ENCODE peak calls at places on chromosomes 7 and 10, in ten cellular contexts. I is BE2C; N is T-helper 2 cell; F is activated effector memory CD4-positive, alpha-beta T cell treated with anti-CD3 and anti-CD28 coated beads, Interleukin-2, amount 50 U/mL, for 16 hours; J is HuH-7.5; S is fibroblast of the conjunctiva; W is H9; R is EL; Y is CD8-positive, alpha-beta memory T cell; X is NCI-H2107. D is an unnamed sample.

GRCh38 chr7:28020302-28020940 is 160.2 kb downstream of the JAZF1 start:
- DNase-seq in W (peak; percentile 76), F (peak; percentile 65), I (peak; percentile 71), X (peak; percentile 82), J (peak; percentile 68), N (no peak), Y (peak; percentile 46), R (peak; percentile 81), S (peak; percentile 80), D (peak; percentile 49)

GRCh38 chr10:593901-594457 is 95.5 kb downstream of the DIP2C start:
- DNase-seq in N (no peak), S (no peak), X (no peak), R (no peak), F (no peak), W (no peak), J (no peak), Y (no peak), I (no peak), D (no peak)

GRCh38 chr10:110527731-110528171 is 30.0 kb downstream of the DUSP5 start:
- DNase-seq in X (no peak), J (no peak), Y (no peak), N (no peak), F (no peak), R (peak; percentile 47), I (no peak), W (no peak), S (no peak), D (no peak)

GRCh38 chr7:96104984-96105383 is 216.9 kb downstream of the SLC25A13 start:
- DNase-seq in N (no peak), Y (no peak), W (no peak), S (no peak), F (no peak), J (no peak), I (no peak), R (no peak), X (no peak), D (no peak)

GRCh38 chr7:45881759-45882464 is 6.4 kb upstream of the IGFBP1 start:
- DNase-seq in F (no peak), R (peak; percentile 47), J (peak; percentile 42), S (peak; percentile 55), I (no peak), W (no peak), Y (no peak), X (no peak), N (no peak), D (no peak)

GRCh38 chr10:124302951-124303505 is 115.7 kb downstream of the OAT start:
- DNase-seq in S (no peak), N (no peak), I (no peak), W (no peak), R (no peak), F (peak; percentile 41), X (no peak), J (no peak), Y (no peak), D (no peak)

GRCh38 chr7:131015131-131015954 is 281.3 kb upstream of the KLF14 start:
- DNase-seq in F (no peak), X (no peak), Y (no peak), J (no peak), W (no peak), N (no peak), I (no peak), S (no peak), R (peak; percentile 88), D (no peak)

GRCh38 chr10:5953676-5954075 is 23.7 kb downstream of the IL15RA start:
- DNase-seq in X (no peak), J (no peak), N (no peak), I (no peak), R (no peak), W (no peak), F (no peak), S (no peak), Y (no peak), D (no peak)

GRCh38 chr7:137601642-137602041 is 245.1 kb downstream of the DGKI start:
- DNase-seq in S (no peak), J (no peak), N (no peak), F (no peak), X (no peak), W (no peak), I (no peak), Y (no peak), R (no peak), D (no peak)

GRCh38 chr7:90692947-90693346 is 96.8 kb downstream of the CDK14 start:
- DNase-seq in R (peak; percentile 16), Y (no peak), S (no peak), X (no peak), N (no peak), J (no peak), I (no peak), W (no peak), F (no peak), D (no peak)

GRCh38 chr7:12391922-12392615 is 11.6 kb downstream of the VWDE start:
- DNase-seq in W (no peak), I (no peak), X (no peak), Y (no peak), J (no peak), N (no peak), S (no peak), R (no peak), F (no peak), D (no peak)

GRCh38 chr7:47670738-47671137 is 88.8 kb upstream of the TNS3 start:
- DNase-seq in I (no peak), F (no peak), S (no peak), J (no peak), N (no peak), R (no peak), Y (no peak), X (no peak), W (no peak), D (peak; percentile 65)

GRCh38 chr7:22597845-22598244 is 97.9 kb upstream of the STEAP1B start:
- DNase-seq in R (peak; percentile 85), N (no peak), J (no peak), I (no peak), Y (no peak), W (no peak), F (no peak), X (no peak), S (no peak), D (no peak)

GRCh38 chr10:121553861-121554264 is 44.4 kb downstream of the FGFR2 start:
- DNase-seq in I (no peak), J (no peak), N (no peak), S (no peak), X (no peak), W (no peak), Y (no peak), F (no peak), R (no peak), D (no peak)

GRCh38 chr7:159015081-159015893 is 129.4 kb downstream of the VIPR2 start:
- DNase-seq in W (no peak), S (peak; percentile 21), J (peak; percentile 25), F (no peak), X (no peak), Y (no peak), I (no peak), R (peak; percentile 46), N (no peak), D (no peak)

GRCh38 chr7:12222889-12223579 is 11.9 kb downstream of the TMEM106B start:
- DNase-seq in R (no peak), S (no peak), F (no peak), W (no peak), I (no peak), Y (peak; percentile 61), X (no peak), N (no peak), J (no peak), D (peak; percentile 19)

GRCh38 chr7:29609162-29610030 is 45.8 kb downstream of the PRR15 start:
- DNase-seq in N (no peak), I (no peak), X (no peak), R (peak; percentile 63), F (no peak), Y (no peak), S (no peak), J (peak; percentile 38), W (peak; percentile 68), D (no peak)

GRCh38 chr10:132696728-132697567 is 89.0 kb downstream of the NKX6-2 start:
- DNase-seq in F (peak; percentile 46), J (no peak), S (no peak), Y (no peak), N (no peak), I (no peak), X (no peak), R (no peak), W (peak; percentile 12), D (no peak)

GRCh38 chr7:36967387-36967786 is 243.1 kb upstream of the AOAH start:
- DNase-seq in R (peak; percentile 62), I (peak; percentile 64), S (peak; percentile 55), F (no peak), Y (no peak), W (peak; percentile 81), N (no peak), X (no peak), J (no peak), D (no peak)

GRCh38 chr7:127717502-127718125 is 65.6 kb downstream of the SND1 start:
- DNase-seq in W (no peak), R (peak; percentile 45), F (no peak), X (no peak), Y (no peak), S (no peak), I (no peak), J (no peak), N (no peak), D (no peak)

GRCh38 chr10:79239930-79240713 is 107.1 kb upstream of the PPIF start:
- DNase-seq in S (no peak), I (peak; percentile 51), N (no peak), Y (no peak), W (peak; percentile 84), R (no peak), X (no peak), F (no peak), J (no peak), D (no peak)

GRCh38 chr10:109773818-109774440 is 149.4 kb downstream of the XPNPEP1 start:
- DNase-seq in R (peak; percentile 35), W (no peak), J (peak; percentile 28), S (peak; percentile 28), X (no peak), I (no peak), N (no peak), F (no peak), Y (no peak), D (peak; percentile 2)

GRCh38 chr7:34900891-34901493 is 136.3 kb downstream of the DPY19L1 start:
- DNase-seq in I (no peak), X (no peak), W (peak; percentile 69), N (no peak), R (no peak), J (no peak), F (no peak), Y (no peak), S (no peak), D (no peak)

GRCh38 chr10:91010952-91011351 is 90.1 kb upstream of the ANKRD1 start:
- DNase-seq in I (no peak), S (no peak), R (no peak), W (no peak), Y (no peak), J (no peak), N (no peak), X (no peak), F (no peak), D (no peak)

GRCh38 chr10:117555017-117555416 is 12.5 kb downstream of the EMX2 start:
- DNase-seq in X (no peak), N (no peak), S (no peak), R (no peak), Y (no peak), I (no peak), W (no peak), J (no peak), F (no peak), D (no peak)

GRCh38 chr7:33459340-33459751 is 330.0 kb downstream of the BBS9 start:
- DNase-seq in N (no peak), X (no peak), W (peak; percentile 47), R (peak; percentile 46), S (peak; percentile 37), Y (no peak), J (no peak), F (no peak), I (peak; percentile 26), D (no peak)

GRCh38 chr10:67792653-67793052 is 45.3 kb downstream of the DNAJC12 start:
- DNase-seq in R (no peak), J (no peak), W (no peak), N (no peak), X (no peak), Y (no peak), I (no peak), S (no peak), F (no peak), D (no peak)

GRCh38 chr10:69902835-69903535 is 101.3 kb downstream of the COL13A1 start:
- DNase-seq in N (no peak), S (no peak), J (no peak), Y (no peak), R (no peak), F (no peak), I (no peak), X (no peak), W (no peak), D (no peak)

D was measured in B cell.